ENCODE peak calls at places on chromosomes 11 and 22, in five cellular contexts. C is AG08395, B is vagina, S is caudate nucleus, J is DMS 273 treated with DMSO at 0.1 percent for 48 hours. Y is an unnamed sample.
A peak's percentile ranks its signal among the peaks of the same experiment; 100 is the strongest.

GRCh38 chr11:128582496-128583366 is 4.6 kb downstream of the ETS1 start:
- DNase-seq in J (peak; percentile 48), S (no peak), C (peak; percentile 92), B (no peak), Y (no peak)

GRCh38 chr11:130124096-130124495 is 35.5 kb upstream of the ST14 start:
- DNase-seq in J (no peak), B (no peak), C (peak; percentile 92), S (no peak), Y (no peak)

GRCh38 chr22:23696326-23696851 is 5.6 kb downstream of the RGL4 start:
- DNase-seq in C (no peak), B (no peak), J (no peak), S (no peak), Y (peak; percentile 92)

GRCh38 chr11:105219269-105219668 is 79.7 kb upstream of the CARD18 start:
- DNase-seq in B (no peak), J (no peak), C (no peak), S (no peak), Y (no peak)

GRCh38 chr11:128525411-128526243 is 61.7 kb downstream of the ETS1 start:
- DNase-seq in B (no peak), S (no peak), J (no peak), C (peak; percentile 38), Y (no peak)

GRCh38 chr22:23608583-23608982 is 23.5 kb downstream of the DRICH1 start:
- DNase-seq in B (no peak), S (no peak), J (no peak), C (peak; percentile 52), Y (no peak)

GRCh38 chr11:114909866-114910265 is 231.5 kb downstream of the NXPE2 start:
- DNase-seq in B (no peak), C (no peak), S (no peak), J (no peak), Y (no peak)

GRCh38 chr11:79229047-79229446 is 211.8 kb downstream of the TENM4 start:
- DNase-seq in C (no peak), B (no peak), S (no peak), J (no peak), Y (no peak)

GRCh38 chr11:96143016-96143670 is 199.9 kb downstream of the MAML2 start:
- DNase-seq in S (no peak), C (no peak), J (no peak), B (no peak), Y (no peak)

GRCh38 chr22:25360891-25361645 is 141.6 kb downstream of the CRYBB2 start:
- DNase-seq in C (no peak), B (no peak), J (no peak), S (no peak), Y (no peak)

GRCh38 chr11:44229664-44230063 is 80.3 kb downstream of the ALX4 start:
- DNase-seq in J (no peak), B (no peak), C (peak; percentile 62), S (no peak), Y (no peak)

GRCh38 chr11:73396251-73396930 is 20.2 kb downstream of the RELT start:
- DNase-seq in S (no peak), C (no peak), B (no peak), J (no peak), Y (no peak)

GRCh38 chr22:43341565-43341964 is 1.6 kb downstream of the SCUBE1 start:
- DNase-seq in C (no peak), B (no peak), S (no peak), J (no peak), Y (no peak)

GRCh38 chr11:60334005-60334620 is 7.1 kb downstream of the MS4A6E start:
- DNase-seq in C (peak; percentile 11), S (no peak), B (no peak), J (no peak), Y (peak; percentile 64)

GRCh38 chr11:92932023-92932422 is 37.4 kb upstream of the MTNR1B start:
- DNase-seq in B (no peak), S (no peak), J (no peak), C (peak; percentile 18), Y (no peak)

Y was measured in GM13976.